ENCODE peak calls at places on chromosomes 2 and 18, in six cellular contexts. One of them, this sample, is unnamed.

GRCh38 chr2:41736105-41736567 is 311.7 kb upstream of the PKDCC start:
- DNase-seq in suprapubic skin: no peak
- DNase-seq in A549: no peak
- DNase-seq in nephron progenitor cell: no peak
- DNase-seq in activated CD4-positive, alpha-beta T cell treated with anti-CD3 and anti-CD28 coated beads, Interleukin-2, amount 50 U/mL, for 48 hours: no peak
- DNase-seq in HTR-8/SVneo: no peak
- DNase-seq in this sample: no peak

GRCh38 chr18:46164920-46165319 is 60.7 kb downstream of the HAUS1 start:
- DNase-seq in suprapubic skin: no peak
- DNase-seq in A549: no peak
- DNase-seq in nephron progenitor cell: no peak
- DNase-seq in activated CD4-positive, alpha-beta T cell treated with anti-CD3 and anti-CD28 coated beads, Interleukin-2, amount 50 U/mL, for 48 hours: no peak
- DNase-seq in HTR-8/SVneo: no peak
- DNase-seq in this sample: no peak

GRCh38 chr2:165874445-165875039 is 79.0 kb downstream of the TTC21B start:
- DNase-seq in suprapubic skin: no peak
- DNase-seq in A549: peak; percentile 58
- DNase-seq in nephron progenitor cell: no peak
- DNase-seq in activated CD4-positive, alpha-beta T cell treated with anti-CD3 and anti-CD28 coated beads, Interleukin-2, amount 50 U/mL, for 48 hours: no peak
- DNase-seq in HTR-8/SVneo: peak; percentile 39
- DNase-seq in this sample: no peak

GRCh38 chr2:56127013-56127772 is 56.6 kb upstream of the CCDC85A start:
- DNase-seq in suprapubic skin: no peak
- DNase-seq in A549: no peak
- DNase-seq in nephron progenitor cell: no peak
- DNase-seq in activated CD4-positive, alpha-beta T cell treated with anti-CD3 and anti-CD28 coated beads, Interleukin-2, amount 50 U/mL, for 48 hours: no peak
- DNase-seq in HTR-8/SVneo: no peak
- DNase-seq in this sample: no peak

GRCh38 chr2:239991689-239992314 is 33.3 kb downstream of the NDUFA10 start:
- DNase-seq in suprapubic skin: no peak
- DNase-seq in A549: peak; percentile 60
- DNase-seq in nephron progenitor cell: peak; percentile 13
- DNase-seq in activated CD4-positive, alpha-beta T cell treated with anti-CD3 and anti-CD28 coated beads, Interleukin-2, amount 50 U/mL, for 48 hours: no peak
- DNase-seq in HTR-8/SVneo: peak; percentile 45
- DNase-seq in this sample: no peak

GRCh38 chr18:39561136-39561535 is 1995.5 kb upstream of the CELF4 start:
- DNase-seq in suprapubic skin: no peak
- DNase-seq in A549: no peak
- DNase-seq in nephron progenitor cell: no peak
- DNase-seq in activated CD4-positive, alpha-beta T cell treated with anti-CD3 and anti-CD28 coated beads, Interleukin-2, amount 50 U/mL, for 48 hours: no peak
- DNase-seq in HTR-8/SVneo: no peak
- DNase-seq in this sample: no peak

GRCh38 chr2:133641497-133641896 is 73.2 kb upstream of the NCKAP5 start:
- DNase-seq in suprapubic skin: peak; percentile 78
- DNase-seq in A549: peak; percentile 32
- DNase-seq in nephron progenitor cell: no peak
- DNase-seq in activated CD4-positive, alpha-beta T cell treated with anti-CD3 and anti-CD28 coated beads, Interleukin-2, amount 50 U/mL, for 48 hours: no peak
- DNase-seq in HTR-8/SVneo: no peak
- DNase-seq in this sample: peak; percentile 37

GRCh38 chr2:7899241-7899640 is 782.6 kb upstream of the ID2 start:
- DNase-seq in suprapubic skin: no peak
- DNase-seq in A549: no peak
- DNase-seq in nephron progenitor cell: no peak
- DNase-seq in activated CD4-positive, alpha-beta T cell treated with anti-CD3 and anti-CD28 coated beads, Interleukin-2, amount 50 U/mL, for 48 hours: no peak
- DNase-seq in HTR-8/SVneo: no peak
- DNase-seq in this sample: no peak

GRCh38 chr18:48952287-48953095 is 1.7 kb upstream of the SMAD7 start:
- DNase-seq in suprapubic skin: no peak
- DNase-seq in A549: peak; percentile 74
- DNase-seq in nephron progenitor cell: peak; percentile 86
- DNase-seq in activated CD4-positive, alpha-beta T cell treated with anti-CD3 and anti-CD28 coated beads, Interleukin-2, amount 50 U/mL, for 48 hours: peak; percentile 59
- DNase-seq in HTR-8/SVneo: no peak
- DNase-seq in this sample: peak; percentile 85

GRCh38 chr2:221465776-221466175 is 106.3 kb downstream of the EPHA4 start:
- DNase-seq in suprapubic skin: no peak
- DNase-seq in A549: no peak
- DNase-seq in nephron progenitor cell: no peak
- DNase-seq in activated CD4-positive, alpha-beta T cell treated with anti-CD3 and anti-CD28 coated beads, Interleukin-2, amount 50 U/mL, for 48 hours: peak; percentile 8
- DNase-seq in HTR-8/SVneo: no peak
- DNase-seq in this sample: no peak

GRCh38 chr18:35582899-35583558 is 1.5 kb downstream of the GALNT1 start:
- DNase-seq in suprapubic skin: no peak
- DNase-seq in A549: no peak
- DNase-seq in nephron progenitor cell: peak; percentile 11
- DNase-seq in activated CD4-positive, alpha-beta T cell treated with anti-CD3 and anti-CD28 coated beads, Interleukin-2, amount 50 U/mL, for 48 hours: no peak
- DNase-seq in HTR-8/SVneo: no peak
- DNase-seq in this sample: no peak

This sample was measured in WERI-Rb-1.